ENCODE peak calls at places on chromosome 15, in eight cellular contexts. D is cardiac septum; R is stimulated activated CD8-positive, alpha-beta memory T cell treated with anti-CD3 and anti-CD28 coated beads, Interleukin-12 subunit alpha, Interleukin-12 subunit beta, amount 100 ng/mL, for 1 hour; I is ACHN; X is astrocyte of the hippocampus; A is activated gamma-delta T cell treated with Interleukin-2 at 50 U/mL for 16 hours; O is NCI-H460; U is cardiac muscle cell. E is an unnamed sample.

GRCh38 chr15:100771745-100772144 is 107.9 kb upstream of the ALDH1A3 start:
- DNase-seq in D (peak; percentile 69), R (no peak), I (no peak), X (no peak), A (no peak), O (no peak), U (peak; percentile 23), E (no peak)

GRCh38 chr15:93418566-93418965 is 329.6 kb upstream of the RGMA start:
- DNase-seq in D (peak; percentile 27), R (no peak), I (no peak), X (no peak), A (no peak), O (no peak), U (no peak), E (no peak)

GRCh38 chr15:78778422-78778821 is 32.8 kb downstream of the ADAMTS7 start:
- DNase-seq in D (no peak), R (no peak), I (no peak), X (no peak), A (no peak), O (no peak), U (no peak), E (no peak)

GRCh38 chr15:93253656-93254055 is 164.6 kb upstream of the RGMA start:
- DNase-seq in D (no peak), R (no peak), I (no peak), X (no peak), A (no peak), O (no peak), U (no peak), E (no peak)

GRCh38 chr15:91482799-91483198 is 370.7 kb upstream of the SLCO3A1 start:
- DNase-seq in D (no peak), R (no peak), I (no peak), X (no peak), A (peak; percentile 17), O (no peak), U (no peak), E (no peak)

GRCh38 chr15:37055481-37055880 is 44.9 kb downstream of the MEIS2 start:
- DNase-seq in D (no peak), R (no peak), I (no peak), X (no peak), A (no peak), O (no peak), U (no peak), E (no peak)

GRCh38 chr15:38263996-38264395 is 11.4 kb downstream of the SPRED1 start:
- DNase-seq in D (no peak), R (no peak), I (peak; percentile 31), X (peak; percentile 45), A (no peak), O (no peak), U (no peak), E (no peak)

GRCh38 chr15:61032600-61033286 is 196.4 kb downstream of the RORA start:
- DNase-seq in D (no peak), R (no peak), I (no peak), X (no peak), A (no peak), O (no peak), U (no peak), E (no peak)

GRCh38 chr15:29056839-29057450 is 171.2 kb downstream of the APBA2 start:
- DNase-seq in D (peak; percentile 7), R (no peak), I (no peak), X (no peak), A (no peak), O (no peak), U (no peak), E (no peak)

GRCh38 chr15:43209059-43209824 is 11.6 kb downstream of the EPB42 start:
- DNase-seq in D (no peak), R (no peak), I (no peak), X (peak; percentile 24), A (no peak), O (no peak), U (peak; percentile 22), E (no peak)

GRCh38 chr15:82653483-82653882 is 6.3 kb upstream of the CPEB1 start:
- DNase-seq in D (no peak), R (no peak), I (no peak), X (no peak), A (no peak), O (no peak), U (no peak), E (no peak)

GRCh38 chr15:73081321-73081958 is 29.2 kb downstream of the NEO1 start:
- DNase-seq in D (no peak), R (no peak), I (peak; percentile 55), X (peak; percentile 65), A (no peak), O (peak; percentile 44), U (peak; percentile 79), E (no peak)

GRCh38 chr15:98562361-98562791 is 86.0 kb upstream of the IGF1R start:
- DNase-seq in D (no peak), R (no peak), I (no peak), X (peak; percentile 32), A (no peak), O (no peak), U (no peak), E (no peak)

GRCh38 chr15:60758961-60759729 is 280.2 kb upstream of the ICE2 start:
- DNase-seq in D (no peak), R (no peak), I (no peak), X (peak; percentile 91), A (no peak), O (no peak), U (peak; percentile 93), E (no peak)

GRCh38 chr15:100170673-100171210 is 171.0 kb downstream of the ADAMTS17 start:
- DNase-seq in D (no peak), R (no peak), I (no peak), X (no peak), A (no peak), O (no peak), U (no peak), E (no peak)

GRCh38 chr15:80989110-80989517 is 505 bp downstream of the MESD start:
- DNase-seq in D (no peak), R (no peak), I (peak; percentile 37), X (peak; percentile 7), A (no peak), O (no peak), U (peak; percentile 6), E (no peak)